ENCODE peak calls at places on chromosomes 2 and 18, in seven cellular contexts. R, Z, T, Y, U, N and C are unnamed samples.

GRCh38 chr2:217834057-217834620 is 168.7 kb downstream of the TNS1 start:
- DNase-seq in R (no peak), Z (no peak), T (no peak), Y (no peak), U (peak; percentile 66), N (peak; percentile 89), C (no peak)

GRCh38 chr18:9323750-9324445 is 10.7 kb upstream of the TWSG1 start:
- DNase-seq in R (no peak), Z (no peak), T (no peak), Y (no peak), U (no peak), N (no peak), C (no peak)

GRCh38 chr2:8456149-8457091 is 225.4 kb upstream of the ID2 start:
- DNase-seq in R (no peak), Z (no peak), T (peak; percentile 74), Y (peak; percentile 54), U (no peak), N (peak; percentile 66), C (no peak)

GRCh38 chr2:111705206-111705605 is 178.8 kb downstream of the ANAPC1 start:
- DNase-seq in R (no peak), Z (no peak), T (peak; percentile 61), Y (no peak), U (no peak), N (no peak), C (no peak)

GRCh38 chr2:139045524-139045923 is 265.3 kb upstream of the NXPH2 start:
- DNase-seq in R (no peak), Z (no peak), T (no peak), Y (no peak), U (no peak), N (no peak), C (no peak)

GRCh38 chr2:63425606-63426005 is 162.7 kb downstream of the WDPCP start:
- DNase-seq in R (no peak), Z (no peak), T (no peak), Y (no peak), U (no peak), N (no peak), C (no peak)

GRCh38 chr2:224178085-224178484 is 139.0 kb upstream of the SERPINE2 start:
- DNase-seq in R (no peak), Z (peak; percentile 7), T (no peak), Y (no peak), U (no peak), N (no peak), C (no peak)

GRCh38 chr2:39631715-39632114 is 34.0 kb upstream of the TMEM178A start:
- DNase-seq in R (no peak), Z (peak; percentile 31), T (no peak), Y (no peak), U (no peak), N (no peak), C (no peak)

GRCh38 chr2:222448806-222449205 is 24.5 kb downstream of the SGPP2 start:
- DNase-seq in R (no peak), Z (no peak), T (no peak), Y (peak; percentile 81), U (peak; percentile 57), N (no peak), C (no peak)

GRCh38 chr2:96116424-96116878 is at the start of gene ADRA2B:
- DNase-seq in R (peak; percentile 67), Z (peak; percentile 74), T (no peak), Y (peak; percentile 60), U (peak; percentile 91), N (no peak), C (no peak)

GRCh38 chr2:154489271-154489858 is 209.1 kb upstream of the KCNJ3 start:
- DNase-seq in R (no peak), Z (no peak), T (no peak), Y (no peak), U (no peak), N (no peak), C (no peak)

GRCh38 chr2:27211241-27211942 is 449 bp upstream of the ATRAID start:
- DNase-seq in R (no peak), Z (peak; percentile 86), T (peak; percentile 80), Y (no peak), U (no peak), N (no peak), C (peak; percentile 85)

GRCh38 chr2:20421988-20422678 is 24.7 kb upstream of the RHOB start:
- DNase-seq in R (no peak), Z (peak; percentile 76), T (peak; percentile 95), Y (peak; percentile 97), U (peak; percentile 95), N (peak; percentile 99), C (no peak)

GRCh38 chr2:235494716-235495372 is 1.0 kb downstream of the AGAP1 start:
- DNase-seq in R (peak; percentile 33), Z (peak; percentile 34), T (no peak), Y (peak; percentile 80), U (peak; percentile 84), N (no peak), C (no peak)

GRCh38 chr2:111055735-111056134 is 65.0 kb upstream of the BCL2L11 start:
- DNase-seq in R (no peak), Z (no peak), T (no peak), Y (no peak), U (no peak), N (no peak), C (no peak)

GRCh38 chr2:121210691-121211090 is 74.3 kb downstream of the TFCP2L1 start:
- DNase-seq in R (no peak), Z (no peak), T (no peak), Y (no peak), U (peak; percentile 66), N (no peak), C (no peak)

GRCh38 chr2:88738271-88738670 is 46.8 kb downstream of the RPIA start:
- DNase-seq in R (no peak), Z (no peak), T (no peak), Y (no peak), U (no peak), N (no peak), C (no peak)

GRCh38 chr2:15460112-15460620 is 101.0 kb downstream of the NBAS start:
- DNase-seq in R (no peak), Z (no peak), T (no peak), Y (no peak), U (no peak), N (no peak), C (no peak)

GRCh38 chr2:121075006-121075545 is 209.9 kb downstream of the TFCP2L1 start:
- DNase-seq in R (no peak), Z (peak; percentile 96), T (no peak), Y (peak; percentile 80), U (no peak), N (no peak), C (no peak)

GRCh38 chr2:188986839-188987238 is 12.7 kb downstream of the COL3A1 start:
- DNase-seq in R (no peak), Z (no peak), T (no peak), Y (no peak), U (no peak), N (no peak), C (no peak)

GRCh38 chr18:52340466-52341378 is 725 bp downstream of the DCC start:
- DNase-seq in R (no peak), Z (no peak), T (no peak), Y (no peak), U (no peak), N (no peak), C (no peak)

GRCh38 chr2:237968048-237968862 is 1.4 kb downstream of the UBE2F start:
- DNase-seq in R (no peak), Z (peak; percentile 34), T (peak; percentile 40), Y (peak; percentile 72), U (no peak), N (no peak), C (no peak)
- TF ChIP-seq CTCF in R (no peak), Z (no peak), T (no peak), Y (no peak), U (peak; percentile 7), N (no peak), C (no peak)

GRCh38 chr2:105339414-105339813 is 2.1 kb downstream of the C2orf49 start:
- DNase-seq in R (no peak), Z (no peak), T (no peak), Y (no peak), U (no peak), N (no peak), C (no peak)

GRCh38 chr2:105344704-105345345 is 7.5 kb downstream of the C2orf49 start:
- DNase-seq in R (no peak), Z (peak; percentile 24), T (no peak), Y (no peak), U (no peak), N (no peak), C (no peak)
- TF ChIP-seq CTCF in R (peak; percentile 11), Z (peak; percentile 57), T (peak; percentile 11), Y (no peak), U (peak; percentile 26), N (no peak), C (peak; percentile 69)

GRCh38 chr18:69631281-69631680 is 230.6 kb downstream of the DOK6 start:
- DNase-seq in R (no peak), Z (no peak), T (no peak), Y (no peak), U (no peak), N (no peak), C (no peak)

GRCh38 chr18:69638056-69638455 is 237.4 kb downstream of the DOK6 start:
- DNase-seq in R (no peak), Z (no peak), T (no peak), Y (no peak), U (no peak), N (no peak), C (no peak)

GRCh38 chr18:69635482-69635881 is 234.8 kb downstream of the DOK6 start:
- DNase-seq in R (no peak), Z (no peak), T (no peak), Y (no peak), U (no peak), N (no peak), C (no peak)

DNA sequence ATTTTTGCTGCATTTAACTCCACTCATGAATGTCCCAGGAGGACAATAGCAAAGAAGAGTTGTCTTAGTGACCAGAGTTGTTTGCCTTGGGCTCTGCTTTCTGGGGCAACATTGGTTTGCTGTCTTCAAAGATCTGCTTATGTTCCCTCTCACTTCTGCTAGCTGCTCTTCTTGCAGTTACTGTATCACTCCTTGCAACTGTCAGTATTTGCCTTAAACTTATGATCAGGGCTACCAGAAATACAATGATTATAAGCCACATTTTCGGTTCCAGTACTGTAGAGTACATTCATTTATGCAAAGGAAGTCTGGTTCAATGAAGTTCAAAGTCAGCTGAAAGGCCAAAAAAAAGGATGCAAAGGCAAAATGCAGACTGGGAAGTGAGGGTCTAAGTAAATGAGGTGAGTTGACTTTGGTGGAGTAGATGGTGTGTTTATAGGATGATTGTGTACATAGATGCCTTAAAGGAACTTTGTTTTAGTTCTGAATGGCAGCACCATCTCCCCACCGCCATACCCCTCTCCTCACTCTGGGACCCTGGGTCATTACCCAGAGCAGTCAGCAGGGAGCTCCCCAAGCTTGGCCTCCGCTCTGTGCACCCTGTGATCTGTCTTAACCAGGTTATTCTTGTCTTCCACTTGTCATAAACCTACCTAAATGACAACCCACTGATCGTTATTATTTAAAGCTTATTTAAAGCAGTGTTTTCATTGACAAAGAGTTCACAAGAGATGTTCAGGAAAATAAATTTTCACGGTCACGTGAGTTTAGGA is 236.0 kb downstream of the DOK6 start:
- DNase-seq in R (peak; percentile 16), Z (no peak), T (no peak), Y (no peak), U (no peak), N (no peak), C (no peak)
- TF ChIP-seq CTCF in R (no peak), Z (no peak), T (no peak), Y (no peak), U (no peak), N (no peak), C (no peak)

DNA sequence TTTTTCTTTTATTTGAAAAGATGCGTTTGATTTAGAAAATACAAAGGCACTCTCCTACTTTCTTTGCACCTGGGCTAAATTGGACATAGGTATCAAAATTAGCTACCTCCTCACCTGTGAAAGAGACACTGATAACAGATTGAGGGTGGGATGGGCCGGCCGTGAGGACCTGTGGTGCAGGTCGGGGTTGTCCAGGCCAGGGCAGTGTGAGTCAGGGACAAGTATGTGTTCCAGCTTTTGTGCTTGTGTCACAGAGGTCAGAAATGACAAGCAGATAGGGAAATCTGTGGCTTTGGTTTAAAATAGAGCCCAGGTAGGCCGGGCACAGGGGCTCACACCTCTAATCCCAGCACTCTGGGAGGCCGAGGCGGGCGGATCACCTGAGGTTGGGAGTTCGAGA is 22.6 kb downstream of the MYL12B start:
- DNase-seq in R (no peak), Z (no peak), T (no peak), Y (no peak), U (no peak), N (no peak), C (no peak)
- TF ChIP-seq CTCF in R (no peak), Z (no peak), T (no peak), Y (no peak), U (no peak), N (no peak), C (no peak)